ENCODE peak calls at places on chromosomes 16 and 17, in ten cellular contexts. One of them, this sample, is unnamed.

GRCh38 chr17:77489898-77490265 is 349.1 kb downstream of the SEC14L1 start:
- DNase-seq in stimulated activated CD4-positive, alpha-beta T cell treated with anti-CD3 and anti-CD28 coated beads, Interleukin-1b, Interleukin-23, amount 100 ng/mL, for 1 hour: no peak
- DNase-seq in GM03348: peak; percentile 63
- DNase-seq in hepatic stellate cell: no peak
- DNase-seq in left colon: peak; percentile 74
- DNase-seq in GF-D8: no peak
- DNase-seq in Calu3: no peak
- DNase-seq in CD8-positive, alpha-beta memory T cell: no peak
- DNase-seq in nephron progenitor cell: no peak
- DNase-seq in fibroblast of the aortic adventitia: peak; percentile 70
- DNase-seq in this sample: no peak

GRCh38 chr16:2838928-2839327 is 8.8 kb downstream of the ZG16B start:
- DNase-seq in CD8-positive, alpha-beta memory T cell: peak; percentile 57
- DNase-seq in GF-D8: peak; percentile 9
- DNase-seq in stimulated activated CD4-positive, alpha-beta T cell treated with anti-CD3 and anti-CD28 coated beads, Interleukin-1b, Interleukin-23, amount 100 ng/mL, for 1 hour: no peak
- DNase-seq in GM03348: peak; percentile 89
- DNase-seq in hepatic stellate cell: peak; percentile 91
- DNase-seq in Calu3: peak; percentile 84
- DNase-seq in left colon: peak; percentile 54
- DNase-seq in nephron progenitor cell: peak; percentile 80
- DNase-seq in fibroblast of the aortic adventitia: peak; percentile 88
- DNase-seq in this sample: peak; percentile 67

GRCh38 chr17:27473748-27474609 is 17.7 kb downstream of the KSR1 start:
- DNase-seq in CD8-positive, alpha-beta memory T cell: peak; percentile 63
- DNase-seq in hepatic stellate cell: no peak
- DNase-seq in Calu3: peak; percentile 18
- DNase-seq in nephron progenitor cell: no peak
- DNase-seq in GF-D8: peak; percentile 66
- DNase-seq in left colon: peak; percentile 51
- DNase-seq in fibroblast of the aortic adventitia: no peak
- DNase-seq in stimulated activated CD4-positive, alpha-beta T cell treated with anti-CD3 and anti-CD28 coated beads, Interleukin-1b, Interleukin-23, amount 100 ng/mL, for 1 hour: peak; percentile 36
- DNase-seq in GM03348: no peak
- DNase-seq in this sample: no peak

GRCh38 chr17:17510456-17511292 is 14.5 kb upstream of the RASD1 start:
- DNase-seq in left colon: no peak
- DNase-seq in GM03348: no peak
- DNase-seq in CD8-positive, alpha-beta memory T cell: no peak
- DNase-seq in Calu3: no peak
- DNase-seq in hepatic stellate cell: no peak
- DNase-seq in nephron progenitor cell: no peak
- DNase-seq in fibroblast of the aortic adventitia: no peak
- DNase-seq in stimulated activated CD4-positive, alpha-beta T cell treated with anti-CD3 and anti-CD28 coated beads, Interleukin-1b, Interleukin-23, amount 100 ng/mL, for 1 hour: no peak
- DNase-seq in GF-D8: no peak
- DNase-seq in this sample: no peak

GRCh38 chr16:80931985-80932720 is 74.5 kb downstream of the CMC2 start:
- DNase-seq in stimulated activated CD4-positive, alpha-beta T cell treated with anti-CD3 and anti-CD28 coated beads, Interleukin-1b, Interleukin-23, amount 100 ng/mL, for 1 hour: no peak
- DNase-seq in hepatic stellate cell: peak; percentile 72
- DNase-seq in GF-D8: no peak
- DNase-seq in Calu3: peak; percentile 62
- DNase-seq in left colon: peak; percentile 55
- DNase-seq in nephron progenitor cell: peak; percentile 67
- DNase-seq in GM03348: peak; percentile 85
- DNase-seq in CD8-positive, alpha-beta memory T cell: no peak
- DNase-seq in fibroblast of the aortic adventitia: peak; percentile 83
- DNase-seq in this sample: peak; percentile 69

GRCh38 chr17:75487351-75488070 is 27.8 kb downstream of the CASKIN2 start:
- DNase-seq in hepatic stellate cell: peak; percentile 53
- DNase-seq in Calu3: no peak
- DNase-seq in CD8-positive, alpha-beta memory T cell: peak; percentile 33
- DNase-seq in GM03348: no peak
- DNase-seq in fibroblast of the aortic adventitia: no peak
- DNase-seq in nephron progenitor cell: no peak
- DNase-seq in left colon: peak; percentile 51
- DNase-seq in stimulated activated CD4-positive, alpha-beta T cell treated with anti-CD3 and anti-CD28 coated beads, Interleukin-1b, Interleukin-23, amount 100 ng/mL, for 1 hour: no peak
- DNase-seq in GF-D8: peak; percentile 75
- DNase-seq in this sample: no peak

GRCh38 chr17:81084691-81085419 is 49.9 kb downstream of the BAIAP2 start:
- DNase-seq in GF-D8: no peak
- DNase-seq in stimulated activated CD4-positive, alpha-beta T cell treated with anti-CD3 and anti-CD28 coated beads, Interleukin-1b, Interleukin-23, amount 100 ng/mL, for 1 hour: no peak
- DNase-seq in fibroblast of the aortic adventitia: no peak
- DNase-seq in nephron progenitor cell: no peak
- DNase-seq in Calu3: no peak
- DNase-seq in left colon: no peak
- DNase-seq in GM03348: no peak
- DNase-seq in CD8-positive, alpha-beta memory T cell: no peak
- DNase-seq in hepatic stellate cell: no peak
- DNase-seq in this sample: no peak

GRCh38 chr16:87412371-87412995 is 20.3 kb downstream of the MAP1LC3B start:
- DNase-seq in GM03348: no peak
- DNase-seq in CD8-positive, alpha-beta memory T cell: no peak
- DNase-seq in left colon: no peak
- DNase-seq in nephron progenitor cell: no peak
- DNase-seq in GF-D8: no peak
- DNase-seq in Calu3: no peak
- DNase-seq in hepatic stellate cell: no peak
- DNase-seq in stimulated activated CD4-positive, alpha-beta T cell treated with anti-CD3 and anti-CD28 coated beads, Interleukin-1b, Interleukin-23, amount 100 ng/mL, for 1 hour: no peak
- DNase-seq in fibroblast of the aortic adventitia: no peak
- DNase-seq in this sample: no peak

GRCh38 chr16:67881557-67882220 is 3.0 kb upstream of the NRN1L start:
- DNase-seq in stimulated activated CD4-positive, alpha-beta T cell treated with anti-CD3 and anti-CD28 coated beads, Interleukin-1b, Interleukin-23, amount 100 ng/mL, for 1 hour: no peak
- DNase-seq in CD8-positive, alpha-beta memory T cell: no peak
- DNase-seq in Calu3: no peak
- DNase-seq in nephron progenitor cell: no peak
- DNase-seq in GM03348: no peak
- DNase-seq in left colon: no peak
- DNase-seq in GF-D8: no peak
- DNase-seq in fibroblast of the aortic adventitia: no peak
- DNase-seq in hepatic stellate cell: no peak
- DNase-seq in this sample: no peak

GRCh38 chr16:84182680-84183571 is 3.9 kb downstream of the TAF1C start:
- DNase-seq in nephron progenitor cell: no peak
- DNase-seq in stimulated activated CD4-positive, alpha-beta T cell treated with anti-CD3 and anti-CD28 coated beads, Interleukin-1b, Interleukin-23, amount 100 ng/mL, for 1 hour: no peak
- DNase-seq in Calu3: no peak
- DNase-seq in fibroblast of the aortic adventitia: no peak
- DNase-seq in GF-D8: no peak
- DNase-seq in GM03348: no peak
- DNase-seq in left colon: no peak
- DNase-seq in CD8-positive, alpha-beta memory T cell: no peak
- DNase-seq in hepatic stellate cell: no peak
- DNase-seq in this sample: no peak

GRCh38 chr16:19143241-19143640 is 24.8 kb upstream of the SYT17 start:
- DNase-seq in CD8-positive, alpha-beta memory T cell: no peak
- DNase-seq in Calu3: no peak
- DNase-seq in stimulated activated CD4-positive, alpha-beta T cell treated with anti-CD3 and anti-CD28 coated beads, Interleukin-1b, Interleukin-23, amount 100 ng/mL, for 1 hour: no peak
- DNase-seq in GF-D8: no peak
- DNase-seq in left colon: no peak
- DNase-seq in nephron progenitor cell: no peak
- DNase-seq in fibroblast of the aortic adventitia: no peak
- DNase-seq in GM03348: no peak
- DNase-seq in hepatic stellate cell: no peak
- DNase-seq in this sample: peak; percentile 82

GRCh38 chr17:81019563-81020442 is 15.1 kb upstream of the BAIAP2 start:
- DNase-seq in GM03348: no peak
- DNase-seq in stimulated activated CD4-positive, alpha-beta T cell treated with anti-CD3 and anti-CD28 coated beads, Interleukin-1b, Interleukin-23, amount 100 ng/mL, for 1 hour: no peak
- DNase-seq in left colon: no peak
- DNase-seq in hepatic stellate cell: no peak
- DNase-seq in fibroblast of the aortic adventitia: no peak
- DNase-seq in nephron progenitor cell: no peak
- DNase-seq in Calu3: no peak
- DNase-seq in CD8-positive, alpha-beta memory T cell: no peak
- DNase-seq in GF-D8: no peak
- DNase-seq in this sample: no peak

GRCh38 chr16:88409296-88410065 is 26.7 kb downstream of the ZNF469 start:
- DNase-seq in GM03348: no peak
- DNase-seq in stimulated activated CD4-positive, alpha-beta T cell treated with anti-CD3 and anti-CD28 coated beads, Interleukin-1b, Interleukin-23, amount 100 ng/mL, for 1 hour: no peak
- DNase-seq in GF-D8: no peak
- DNase-seq in fibroblast of the aortic adventitia: no peak
- DNase-seq in left colon: no peak
- DNase-seq in nephron progenitor cell: no peak
- DNase-seq in Calu3: no peak
- DNase-seq in hepatic stellate cell: no peak
- DNase-seq in CD8-positive, alpha-beta memory T cell: no peak
- DNase-seq in this sample: no peak

GRCh38 chr16:926715-927114 is 44.1 kb downstream of the LMF1 start:
- DNase-seq in left colon: no peak
- DNase-seq in CD8-positive, alpha-beta memory T cell: no peak
- DNase-seq in fibroblast of the aortic adventitia: no peak
- DNase-seq in stimulated activated CD4-positive, alpha-beta T cell treated with anti-CD3 and anti-CD28 coated beads, Interleukin-1b, Interleukin-23, amount 100 ng/mL, for 1 hour: no peak
- DNase-seq in nephron progenitor cell: no peak
- DNase-seq in Calu3: no peak
- DNase-seq in hepatic stellate cell: no peak
- DNase-seq in GF-D8: no peak
- DNase-seq in GM03348: no peak
- DNase-seq in this sample: no peak

GRCh38 chr17:38628441-38628840 is 22.7 kb upstream of the SRCIN1 start:
- DNase-seq in fibroblast of the aortic adventitia: no peak
- DNase-seq in stimulated activated CD4-positive, alpha-beta T cell treated with anti-CD3 and anti-CD28 coated beads, Interleukin-1b, Interleukin-23, amount 100 ng/mL, for 1 hour: no peak
- DNase-seq in Calu3: peak; percentile 61
- DNase-seq in nephron progenitor cell: no peak
- DNase-seq in GF-D8: no peak
- DNase-seq in hepatic stellate cell: no peak
- DNase-seq in CD8-positive, alpha-beta memory T cell: no peak
- DNase-seq in left colon: no peak
- DNase-seq in GM03348: no peak
- DNase-seq in this sample: peak; percentile 87

GRCh38 chr17:31460226-31460721 is 68.8 kb downstream of the RAB11FIP4 start:
- DNase-seq in GF-D8: no peak
- DNase-seq in left colon: no peak
- DNase-seq in Calu3: no peak
- DNase-seq in GM03348: no peak
- DNase-seq in CD8-positive, alpha-beta memory T cell: no peak
- DNase-seq in stimulated activated CD4-positive, alpha-beta T cell treated with anti-CD3 and anti-CD28 coated beads, Interleukin-1b, Interleukin-23, amount 100 ng/mL, for 1 hour: no peak
- DNase-seq in fibroblast of the aortic adventitia: no peak
- DNase-seq in hepatic stellate cell: no peak
- DNase-seq in nephron progenitor cell: no peak
- DNase-seq in this sample: no peak

GRCh38 chr16:65524997-65525396 is 403.1 kb upstream of the CDH11 start:
- DNase-seq in GF-D8: no peak
- DNase-seq in fibroblast of the aortic adventitia: peak; percentile 69
- DNase-seq in nephron progenitor cell: peak; percentile 47
- DNase-seq in hepatic stellate cell: peak; percentile 16
- DNase-seq in left colon: no peak
- DNase-seq in stimulated activated CD4-positive, alpha-beta T cell treated with anti-CD3 and anti-CD28 coated beads, Interleukin-1b, Interleukin-23, amount 100 ng/mL, for 1 hour: no peak
- DNase-seq in CD8-positive, alpha-beta memory T cell: no peak
- DNase-seq in GM03348: no peak
- DNase-seq in Calu3: no peak
- DNase-seq in this sample: no peak

GRCh38 chr17:67042104-67042899 is 2.1 kb upstream of the CACNG1 start:
- DNase-seq in CD8-positive, alpha-beta memory T cell: no peak
- DNase-seq in hepatic stellate cell: no peak
- DNase-seq in GM03348: no peak
- DNase-seq in nephron progenitor cell: no peak
- DNase-seq in Calu3: no peak
- DNase-seq in GF-D8: no peak
- DNase-seq in left colon: no peak
- DNase-seq in fibroblast of the aortic adventitia: no peak
- DNase-seq in stimulated activated CD4-positive, alpha-beta T cell treated with anti-CD3 and anti-CD28 coated beads, Interleukin-1b, Interleukin-23, amount 100 ng/mL, for 1 hour: no peak
- DNase-seq in this sample: no peak

GRCh38 chr16:88335150-88335685 is 47.5 kb upstream of the ZNF469 start:
- DNase-seq in fibroblast of the aortic adventitia: peak; percentile 6
- DNase-seq in GF-D8: no peak
- DNase-seq in hepatic stellate cell: no peak
- DNase-seq in CD8-positive, alpha-beta memory T cell: no peak
- DNase-seq in Calu3: no peak
- DNase-seq in left colon: no peak
- DNase-seq in nephron progenitor cell: no peak
- DNase-seq in GM03348: no peak
- DNase-seq in stimulated activated CD4-positive, alpha-beta T cell treated with anti-CD3 and anti-CD28 coated beads, Interleukin-1b, Interleukin-23, amount 100 ng/mL, for 1 hour: no peak
- DNase-seq in this sample: no peak

GRCh38 chr17:76935331-76935730 is 67.1 kb downstream of the MGAT5B start:
- DNase-seq in stimulated activated CD4-positive, alpha-beta T cell treated with anti-CD3 and anti-CD28 coated beads, Interleukin-1b, Interleukin-23, amount 100 ng/mL, for 1 hour: no peak
- DNase-seq in CD8-positive, alpha-beta memory T cell: no peak
- DNase-seq in left colon: no peak
- DNase-seq in GF-D8: no peak
- DNase-seq in fibroblast of the aortic adventitia: peak; percentile 10
- DNase-seq in Calu3: no peak
- DNase-seq in nephron progenitor cell: no peak
- DNase-seq in hepatic stellate cell: peak; percentile 58
- DNase-seq in GM03348: no peak
- DNase-seq in this sample: no peak

GRCh38 chr17:74444406-74444805 is 12.5 kb downstream of the GPRC5C start:
- DNase-seq in fibroblast of the aortic adventitia: no peak
- DNase-seq in Calu3: no peak
- DNase-seq in stimulated activated CD4-positive, alpha-beta T cell treated with anti-CD3 and anti-CD28 coated beads, Interleukin-1b, Interleukin-23, amount 100 ng/mL, for 1 hour: no peak
- DNase-seq in GF-D8: no peak
- DNase-seq in nephron progenitor cell: peak; percentile 50
- DNase-seq in GM03348: no peak
- DNase-seq in hepatic stellate cell: no peak
- DNase-seq in CD8-positive, alpha-beta memory T cell: no peak
- DNase-seq in left colon: peak; percentile 58
- DNase-seq in this sample: no peak

GRCh38 chr16:57388359-57389086 is 16.0 kb upstream of the CCL17 start:
- DNase-seq in fibroblast of the aortic adventitia: no peak
- DNase-seq in hepatic stellate cell: no peak
- DNase-seq in GM03348: no peak
- DNase-seq in CD8-positive, alpha-beta memory T cell: no peak
- DNase-seq in nephron progenitor cell: no peak
- DNase-seq in left colon: no peak
- DNase-seq in Calu3: peak; percentile 67
- DNase-seq in GF-D8: no peak
- DNase-seq in stimulated activated CD4-positive, alpha-beta T cell treated with anti-CD3 and anti-CD28 coated beads, Interleukin-1b, Interleukin-23, amount 100 ng/mL, for 1 hour: no peak
- DNase-seq in this sample: no peak

GRCh38 chr16:53183442-53183841 is 128.7 kb downstream of the CHD9 start:
- DNase-seq in hepatic stellate cell: no peak
- DNase-seq in GM03348: no peak
- DNase-seq in CD8-positive, alpha-beta memory T cell: no peak
- DNase-seq in stimulated activated CD4-positive, alpha-beta T cell treated with anti-CD3 and anti-CD28 coated beads, Interleukin-1b, Interleukin-23, amount 100 ng/mL, for 1 hour: no peak
- DNase-seq in nephron progenitor cell: no peak
- DNase-seq in fibroblast of the aortic adventitia: no peak
- DNase-seq in GF-D8: no peak
- DNase-seq in left colon: no peak
- DNase-seq in Calu3: no peak
- DNase-seq in this sample: no peak